ENCODE peak calls at places on chromosomes 12 and 14, in four cellular contexts. G is GM23248, N is GM12878, I is endothelial cell of umbilical vein. B is an unnamed sample.

GRCh38 chr12:124625867-124626675 is 58.7 kb upstream of the NCOR2 start:
- DNase-seq in G (peak; percentile 94), N (no peak), I (peak; percentile 91), B (no peak)

GRCh38 chr14:69314327-69314726 is 54.4 kb downstream of the GALNT16 start:
- DNase-seq in G (no peak), I (no peak), N (no peak), B (no peak)

GRCh38 chr12:77152623-77153193 is 87.3 kb upstream of the E2F7 start:
- DNase-seq in N (no peak), G (peak; percentile 77), I (peak; percentile 68), B (no peak)

GRCh38 chr12:122437656-122438121 is 15.2 kb upstream of the CLIP1 start:
- DNase-seq in G (peak; percentile 94), N (no peak), I (no peak), B (no peak)

GRCh38 chr14:69324341-69324931 is 64.5 kb downstream of the GALNT16 start:
- DNase-seq in G (no peak), N (no peak), I (no peak), B (no peak)

GRCh38 chr12:70252832-70253231 is 9.6 kb downstream of the CNOT2 start:
- DNase-seq in N (no peak), I (no peak), G (no peak), B (no peak)

GRCh38 chr12:48037267-48037915 is 33.1 kb upstream of the COL2A1 start:
- DNase-seq in I (no peak), G (no peak), N (no peak), B (no peak)

GRCh38 chr12:4172999-4173398 is 100.6 kb upstream of the CCND2 start:
- DNase-seq in I (no peak), N (no peak), G (peak; percentile 14), B (no peak)

GRCh38 chr12:58847876-58848600 is 72.3 kb downstream of the LRIG3 start:
- DNase-seq in I (peak; percentile 65), G (no peak), N (no peak), B (no peak)

GRCh38 chr12:14307004-14307403 is 58.5 kb upstream of the ATF7IP start:
- DNase-seq in N (no peak), I (no peak), G (no peak), B (peak; percentile 58)

GRCh38 chr12:54306925-54307731 is 6.3 kb upstream of the NFE2 start:
- DNase-seq in I (no peak), G (peak; percentile 62), N (no peak), B (peak; percentile 67)

GRCh38 chr12:28104338-28104737 is 85.9 kb upstream of the CCDC91 start:
- DNase-seq in I (no peak), G (no peak), N (no peak), B (no peak)

GRCh38 chr12:99099786-99100185 is 454.7 kb downstream of the APAF1 start:
- DNase-seq in I (no peak), N (no peak), G (no peak), B (peak; percentile 66)

GRCh38 chr12:52243264-52243773 is 10.3 kb downstream of the KRT7 start:
- DNase-seq in I (peak; percentile 40), G (peak; percentile 27), N (no peak), B (no peak)

GRCh38 chr14:88502740-88503139 is 52.1 kb downstream of the PTPN21 start:
- DNase-seq in N (no peak), I (no peak), G (no peak), B (no peak)

GRCh38 chr12:110533607-110534006 is 31.5 kb downstream of the RAD9B start:
- DNase-seq in N (no peak), I (no peak), G (no peak), B (no peak)

GRCh38 chr14:61553730-61554641 is 141.3 kb upstream of the HIF1A start:
- DNase-seq in I (no peak), G (peak; percentile 98), N (no peak), B (no peak)

GRCh38 chr14:81031488-81031887 is 76.1 kb downstream of the TSHR start:
- DNase-seq in N (no peak), G (no peak), I (no peak), B (no peak)

GRCh38 chr14:35414365-35414764 is 9.8 kb upstream of the NFKBIA start:
- DNase-seq in N (no peak), I (peak; percentile 85), G (peak; percentile 50), B (no peak)

GRCh38 chr12:65199604-65200003 is 30.2 kb downstream of the LEMD3 start:
- DNase-seq in I (no peak), G (no peak), N (no peak), B (no peak)

DNA sequence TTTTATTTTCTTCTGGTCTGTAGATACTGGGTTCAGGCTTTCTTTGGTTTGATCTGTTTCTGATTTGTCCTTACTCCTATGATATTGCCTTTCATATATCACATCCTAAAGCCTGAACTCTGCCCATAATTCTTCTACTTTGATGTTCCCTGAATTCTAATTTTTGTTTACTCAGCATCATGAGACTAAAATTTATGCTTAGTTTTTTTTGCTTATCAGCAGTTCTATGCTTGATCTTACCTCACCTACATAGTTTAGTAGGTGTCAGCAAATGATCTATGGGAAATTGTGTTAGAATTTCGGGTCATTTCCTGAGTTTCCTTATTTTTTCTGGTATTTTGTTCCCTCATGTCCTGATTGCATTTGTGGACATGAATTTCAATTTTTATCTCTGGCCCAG is 94.2 kb downstream of the TMEM117 start:
- DNase-seq in G (no peak), I (no peak), N (no peak), B (no peak)
- H4K20me1 ChIP-seq in G (no peaks in the 10 kb centered on the region), I (no peaks in the 10 kb centered on the region), N (no peaks in the 10 kb centered on the region), B (no peaks in the 10 kb centered on the region)

GRCh38 chr14:98296895-98297294 is 975.1 kb downstream of the BCL11B start:
- DNase-seq in N (no peak), I (no peak), G (no peak), B (no peak)

GRCh38 chr14:98292191-98292590 is 979.8 kb downstream of the BCL11B start:
- DNase-seq in G (no peak), I (no peak), N (no peak), B (no peak)

GRCh38 chr14:98297567-98297966 is 974.4 kb downstream of the BCL11B start:
- DNase-seq in N (no peak), G (no peak), I (no peak), B (no peak)

GRCh38 chr14:98290596-98290995 is 981.4 kb downstream of the BCL11B start:
- DNase-seq in N (no peak), I (no peak), G (peak; percentile 0), B (no peak)

DNA sequence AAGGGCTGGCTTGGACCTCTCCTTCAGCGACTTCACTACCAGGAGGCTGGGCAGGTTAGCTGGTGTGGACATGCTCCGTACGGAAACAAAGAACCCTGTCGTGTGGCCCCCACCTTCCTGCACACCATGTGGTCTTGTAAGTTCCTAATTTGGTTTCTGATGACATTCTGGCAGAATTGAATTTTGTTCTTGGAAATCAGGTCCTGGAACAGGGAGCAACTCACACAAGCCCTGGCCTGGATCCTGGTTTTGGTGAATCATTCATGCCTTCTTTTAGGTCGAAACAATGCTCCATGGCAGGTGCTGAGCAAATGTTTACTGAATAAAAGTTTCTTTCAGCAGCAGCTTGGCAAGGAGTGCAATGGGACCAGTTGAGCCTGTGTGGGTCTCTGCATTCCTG is 978.5 kb downstream of the BCL11B start:
- DNase-seq in G (no peak), N (no peak), I (no peak), B (no peak)
- H2AFZ ChIP-seq in G (no peak overlapping the region), N (no peak overlapping the region), I (no peak overlapping the region), B (no peak overlapping the region)

DNA sequence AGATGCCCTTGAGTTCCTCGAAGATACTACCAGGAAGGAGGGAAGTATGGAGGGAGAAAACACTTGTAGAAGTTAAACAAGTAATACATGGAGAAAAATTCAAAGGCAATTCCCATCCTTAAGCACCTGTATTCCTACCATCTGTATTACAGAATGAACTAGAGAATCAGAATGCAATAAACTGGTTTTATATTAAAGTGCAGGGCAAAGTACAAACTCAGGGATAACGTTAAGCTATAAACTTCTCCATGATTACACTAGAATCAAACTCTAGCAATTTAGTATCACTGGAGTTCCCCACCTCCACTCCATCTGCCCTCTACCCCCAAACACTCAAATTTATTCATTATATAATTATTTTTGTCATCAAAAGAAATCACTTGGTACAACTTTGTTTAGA is 13.1 kb downstream of the PAWR start:
- DNase-seq in N (no peak), I (no peak), G (no peak), B (no peak)
- H4K20me1 ChIP-seq in N (no peaks in the 10 kb centered on the region), I (peaks cover 16% of the 10 kb centered on the region), G (peaks cover 8% of the 10 kb centered on the region), B (peaks cover 15% of the 10 kb centered on the region)

GRCh38 chr12:55743131-55743921 is 404 bp downstream of the GDF11 start:
- DNase-seq in I (peak; percentile 64), N (no peak), G (peak; percentile 87), B (peak; percentile 85)
- H2AFZ ChIP-seq in I (peak overlapping the region; percentile 33), N (peak overlapping the region; percentile 73), G (peak overlapping the region; percentile 86), B (peak overlapping the region; percentile 35)

GRCh38 chr12:46359667-46360280 is 12.8 kb downstream of the SLC38A2 start:
- DNase-seq in N (no peak), G (no peak), I (no peak), B (no peak)

GRCh38 chr12:46361667-46362034 is 10.9 kb downstream of the SLC38A2 start:
- DNase-seq in G (no peak), N (no peak), I (no peak), B (no peak)

GRCh38 chr12:46360908-46361666 is 11.5 kb downstream of the SLC38A2 start:
- DNase-seq in G (no peak), N (no peak), I (no peak), B (no peak)

GRCh38 chr12:46358791-46359666 is 13.5 kb downstream of the SLC38A2 start:
- DNase-seq in G (no peak), I (no peak), N (no peak), B (no peak)

DNA sequence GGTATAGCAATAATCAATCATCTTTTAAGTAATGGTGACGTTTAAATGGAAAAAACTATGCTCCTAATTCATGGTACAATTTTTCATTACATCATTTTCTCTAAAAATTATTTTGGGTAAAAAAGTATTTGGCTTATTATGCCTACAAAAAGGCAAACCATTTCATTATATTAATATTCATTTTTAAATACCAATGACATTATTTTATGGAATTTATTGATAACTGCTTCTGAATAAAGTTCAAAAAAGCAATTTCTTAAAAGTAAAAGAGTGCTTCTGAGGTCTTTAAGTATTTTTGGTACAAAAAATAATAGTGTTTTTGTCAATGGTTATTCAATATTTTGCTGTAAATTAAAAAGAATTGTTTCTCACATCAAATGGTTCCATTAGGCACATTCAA is 12.2 kb downstream of the SLC38A2 start:
- DNase-seq in I (no peak), N (no peak), G (no peak), B (no peak)
- H4K20me1 ChIP-seq in I (peaks cover 46% of the 10 kb centered on the region), N (no peaks in the 10 kb centered on the region), G (peaks cover 62% of the 10 kb centered on the region), B (peaks cover 3% of the 10 kb centered on the region)